ENCODE peak calls at places on chromosomes 6 and 20, in seven cellular contexts. Q, X, H, M, S, J and D are unnamed samples.

GRCh38 chr6:134315189-134315588 is 2.7 kb downstream of the SGK1 start:
- DNase-seq in H (no peak), S (no peak), Q (no peak), J (no peak), M (no peak), X (no peak), D (no peak)

GRCh38 chr6:21987501-21987957 is 309.3 kb downstream of the PRL start:
- DNase-seq in H (peak; percentile 48), X (peak; percentile 87), M (peak; percentile 84), Q (peak; percentile 95), S (peak; percentile 53), J (peak; percentile 96), D (peak; percentile 90)

GRCh38 chr6:88376759-88377387 is 210.7 kb upstream of the CNR1 start:
- DNase-seq in J (peak; percentile 89), S (no peak), Q (peak; percentile 94), X (no peak), M (peak; percentile 80), H (no peak), D (peak; percentile 94)

GRCh38 chr6:160933256-160933655 is 58.3 kb upstream of the MAP3K4 start:
- DNase-seq in S (no peak), X (no peak), H (no peak), Q (no peak), J (no peak), M (no peak), D (no peak)

GRCh38 chr6:129593233-129593564 is 116.8 kb downstream of the ARHGAP18 start:
- DNase-seq in J (peak; percentile 66), S (no peak), M (no peak), Q (peak; percentile 75), H (no peak), X (no peak), D (peak; percentile 38)

GRCh38 chr6:169920359-169921020 is 169.1 kb downstream of the ERMARD start:
- DNase-seq in M (no peak), Q (no peak), H (no peak), J (no peak), S (no peak), X (no peak), D (no peak)

GRCh38 chr6:138504764-138505689 is 5.7 kb upstream of the NHSL1 start:
- DNase-seq in M (no peak), H (no peak), S (no peak), Q (no peak), J (no peak), X (no peak), D (no peak)

GRCh38 chr6:50791900-50792508 is 26.7 kb upstream of the TFAP2B start:
- DNase-seq in H (no peak), J (peak; percentile 40), Q (peak; percentile 44), S (peak; percentile 1), M (peak; percentile 46), X (no peak), D (peak; percentile 44)

GRCh38 chr6:113352831-113353230 is 504.3 kb upstream of the MARCKS start:
- DNase-seq in Q (no peak), J (no peak), X (no peak), S (no peak), M (no peak), H (no peak), D (no peak)

GRCh38 chr6:73560853-73561407 is 40.1 kb upstream of the EEF1A1 start:
- DNase-seq in H (no peak), S (no peak), X (no peak), Q (no peak), J (no peak), M (no peak), D (no peak)

GRCh38 chr6:122653094-122653493 is 42.9 kb downstream of the PKIB start:
- DNase-seq in J (peak; percentile 43), M (no peak), S (peak; percentile 15), X (no peak), H (no peak), Q (peak; percentile 79), D (peak; percentile 54)

GRCh38 chr6:13273931-13274706 is 54.2 kb downstream of the TBC1D7 start:
- DNase-seq in H (peak; percentile 86), S (no peak), X (no peak), M (no peak), J (no peak), Q (no peak), D (no peak)

GRCh38 chr6:111580401-111580800 is 25.3 kb downstream of the TRAF3IP2 start:
- DNase-seq in X (no peak), Q (no peak), S (no peak), J (no peak), M (peak; percentile 55), H (no peak), D (no peak)

GRCh38 chr6:15387118-15387517 is 141.2 kb downstream of the JARID2 start:
- DNase-seq in H (no peak), J (no peak), Q (no peak), M (peak; percentile 52), S (no peak), X (no peak), D (peak; percentile 57)
- TF ChIP-seq CTCF in H (no peak), J (no peak), Q (no peak), M (no peak), S (no peak), X (no peak), D (no peak)

GRCh38 chr6:1577146-1577680 is 32.5 kb upstream of the FOXC1 start:
- DNase-seq in Q (no peak), M (no peak), H (no peak), S (no peak), X (no peak), J (no peak), D (no peak)
- H3K4me3 ChIP-seq in Q (no peak overlapping the region), M (no peak overlapping the region), H (no peak overlapping the region), S (no peak overlapping the region), X (no peak overlapping the region), J (no peak overlapping the region), D (no peak overlapping the region)

DNA sequence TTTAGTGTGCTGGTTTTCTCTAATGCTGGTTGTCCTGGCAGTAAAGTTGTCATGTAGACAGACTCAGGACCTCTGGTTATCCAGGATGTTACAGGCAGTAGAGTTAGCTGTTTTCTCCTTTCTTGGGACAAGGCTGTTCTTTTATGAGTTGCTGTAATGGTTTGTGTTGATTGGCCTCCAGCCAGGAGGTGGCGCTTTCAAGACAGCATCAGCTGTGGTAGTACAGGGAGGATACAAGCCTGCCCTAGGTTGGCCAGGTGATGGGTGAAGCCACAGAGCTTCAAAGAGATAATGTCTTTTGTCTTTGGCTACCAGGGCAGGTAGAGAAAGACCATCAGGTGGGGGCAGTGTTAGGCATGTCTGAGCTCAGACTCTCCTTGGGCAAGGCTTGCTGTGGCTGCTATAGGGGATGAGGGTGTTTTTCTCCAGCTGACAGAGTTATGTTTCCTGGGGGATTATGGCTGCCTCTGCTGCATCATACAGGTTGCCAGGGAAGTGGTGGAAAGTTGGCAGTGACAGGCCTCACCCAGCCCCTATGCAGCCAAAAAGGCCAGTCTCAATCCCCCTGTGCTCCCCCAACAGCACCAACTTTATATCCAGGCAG is 127.2 kb upstream of the TAB2 start:
- DNase-seq in J (peak; percentile 9), X (no peak), Q (peak; percentile 68), S (no peak), H (peak; percentile 72), M (no peak), D (peak; percentile 26)
- TF ChIP-seq CTCF in J (no peak), X (peak; percentile 12), Q (peak; percentile 23), S (no peak), H (peak; percentile 32), M (no peak), D (no peak)

DNA sequence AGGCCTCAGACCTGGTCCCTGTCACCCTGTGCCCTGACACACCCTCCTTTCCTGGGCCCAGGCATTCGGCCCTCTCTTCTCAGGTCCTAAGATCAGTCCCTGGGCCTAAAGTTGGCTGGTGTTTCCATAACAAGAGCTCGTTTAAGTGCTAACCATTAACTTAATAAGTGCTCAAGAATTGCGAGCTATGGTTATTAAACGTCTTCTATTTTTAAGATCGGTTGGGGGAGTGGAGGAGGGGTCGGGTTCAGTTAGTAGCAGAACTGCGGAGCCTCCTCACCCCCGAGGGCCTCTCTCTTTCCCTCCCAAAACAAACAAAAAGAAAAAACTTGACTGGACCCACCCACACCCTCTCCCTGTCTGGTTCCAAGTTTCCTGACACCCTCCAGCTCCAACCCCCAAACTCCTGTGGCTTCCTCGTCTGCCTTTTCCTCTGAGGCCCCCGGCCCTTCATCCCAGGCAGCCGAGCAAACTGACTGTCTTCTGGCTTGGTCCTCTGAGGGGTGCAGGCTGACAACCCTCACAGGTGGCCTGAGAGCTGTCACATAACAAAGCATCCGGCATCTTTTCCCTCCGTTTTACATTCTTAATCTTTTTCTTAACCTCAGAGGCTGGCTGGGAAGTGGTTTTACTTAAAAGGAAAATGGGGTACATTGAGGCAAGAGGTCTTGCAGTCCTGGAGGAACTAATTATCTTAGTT is 2.0 kb downstream of the STK35 start:
- DNase-seq in H (no peak), M (no peak), S (no peak), J (no peak), X (no peak), Q (no peak), D (no peak)
- H3K4me3 ChIP-seq in H (peak overlapping the region; percentile 84), M (peak overlapping the region; percentile 97), S (peak overlapping the region; percentile 82), J (peak overlapping the region; percentile 80), X (peak overlapping the region; percentile 67), Q (peak overlapping the region; percentile 91), D (peak overlapping the region; percentile 87)

GRCh38 chr6:137370871-137371633 is 123.1 kb downstream of the OLIG3 start:
- DNase-seq in Q (no peak), H (no peak), S (no peak), M (no peak), X (no peak), J (no peak), D (peak; percentile 10)
- TF ChIP-seq CTCF in Q (peak; percentile 23), H (no peak), S (peak; percentile 52), M (peak; percentile 8), X (no peak), J (no peak), D (peak; percentile 17)